ENCODE peak calls at places on chromosomes 11 and 22, in six cellular contexts. One of them, this sample, is unnamed.

GRCh38 chr11:2175659-2176058 is 4.0 kb upstream of the TH start:
- DNase-seq in T-helper 9 cell: no peak
- DNase-seq in neural progenitor cell: no peak
- DNase-seq in WTC11: no peak
- DNase-seq in SK-MEL-5: no peak
- DNase-seq in nephron progenitor cell: no peak
- DNase-seq in this sample: no peak

GRCh38 chr11:63888170-63889086 is 28.5 kb downstream of the RCOR2 start:
- DNase-seq in T-helper 9 cell: peak; percentile 67
- DNase-seq in neural progenitor cell: peak; percentile 54
- DNase-seq in WTC11: peak; percentile 62
- DNase-seq in SK-MEL-5: no peak
- DNase-seq in nephron progenitor cell: peak; percentile 23
- DNase-seq in this sample: peak; percentile 63

GRCh38 chr11:64802370-64803162 is 448 bp downstream of the MAP4K2 start:
- DNase-seq in T-helper 9 cell: peak; percentile 34
- DNase-seq in neural progenitor cell: no peak
- DNase-seq in WTC11: peak; percentile 25
- DNase-seq in SK-MEL-5: no peak
- DNase-seq in nephron progenitor cell: no peak
- DNase-seq in this sample: peak; percentile 48

GRCh38 chr11:130465259-130465658 is 16.8 kb downstream of the ADAMTS15 start:
- DNase-seq in T-helper 9 cell: no peak
- DNase-seq in neural progenitor cell: no peak
- DNase-seq in WTC11: no peak
- DNase-seq in SK-MEL-5: no peak
- DNase-seq in nephron progenitor cell: no peak
- DNase-seq in this sample: no peak

GRCh38 chr22:35229865-35230264 is 27.4 kb upstream of the HMGXB4 start:
- DNase-seq in T-helper 9 cell: no peak
- DNase-seq in neural progenitor cell: no peak
- DNase-seq in WTC11: no peak
- DNase-seq in SK-MEL-5: no peak
- DNase-seq in nephron progenitor cell: no peak
- DNase-seq in this sample: peak; percentile 65

GRCh38 chr11:14500181-14500651 is 605 bp upstream of the COPB1 start:
- DNase-seq in T-helper 9 cell: peak; percentile 27
- DNase-seq in neural progenitor cell: peak; percentile 24
- DNase-seq in WTC11: no peak
- DNase-seq in SK-MEL-5: peak; percentile 57
- DNase-seq in nephron progenitor cell: peak; percentile 14
- DNase-seq in this sample: no peak

GRCh38 chr11:110497204-110497987 is 67.6 kb downstream of the FDX1 start:
- DNase-seq in T-helper 9 cell: no peak
- DNase-seq in neural progenitor cell: no peak
- DNase-seq in WTC11: no peak
- DNase-seq in SK-MEL-5: no peak
- DNase-seq in nephron progenitor cell: no peak
- DNase-seq in this sample: no peak

GRCh38 chr22:37569009-37569920 is 9.0 kb downstream of the CDC42EP1 start:
- DNase-seq in T-helper 9 cell: no peak
- DNase-seq in neural progenitor cell: no peak
- DNase-seq in WTC11: no peak
- DNase-seq in SK-MEL-5: no peak
- DNase-seq in nephron progenitor cell: no peak
- DNase-seq in this sample: no peak

This sample was measured in WERI-Rb-1.